ENCODE peak calls at places on chromosomes 16 and 17, in ten cellular contexts. J is activated T-helper 1 cell treated with Interleukin-2 at 50 U/mL for 16 hours; W is lung microvascular endothelial cell; O is activated naive CD4-positive, alpha-beta T cell treated with Interleukin-2 at 50 U/mL for 16 hours; Y is CMK; Q is mesothelial cell of epicardium; H is EL; Z is activated CD8-positive, alpha-beta memory T cell treated with anti-CD3 and anti-CD28 coated beads, Interleukin-2, amount 50 U/mL, for 48 hours; B is hypothalamus; M is small intestine. S is an unnamed sample.

GRCh38 chr17:41518789-41519449 is at the start of gene KRT15:
- DNase-seq in Q (no peak), O (no peak), Y (no peak), Z (no peak), W (no peak), B (peak; percentile 6), J (no peak), M (peak; percentile 35), H (peak; percentile 42), S (no peak)

GRCh38 chr17:50765454-50766221 is 1.7 kb downstream of the ANKRD40CL start:
- DNase-seq in M (peak; percentile 88), Q (no peak), W (no peak), B (no peak), O (no peak), J (no peak), Z (peak; percentile 40), H (no peak), Y (no peak), S (no peak)

GRCh38 chr17:81391964-81392908 is 3.0 kb upstream of the BAHCC1 start:
- DNase-seq in M (no peak), J (no peak), O (no peak), W (peak; percentile 28), Y (no peak), B (peak; percentile 62), Q (no peak), H (peak; percentile 35), Z (no peak), S (no peak)

GRCh38 chr17:40801157-40801556 is 1.4 kb upstream of the KRT28 start:
- DNase-seq in Y (no peak), H (no peak), W (no peak), Q (no peak), J (no peak), Z (no peak), M (no peak), O (no peak), B (no peak), S (no peak)

GRCh38 chr17:45225964-45226530 is 4.4 kb downstream of the FMNL1 start:
- DNase-seq in W (peak; percentile 56), Q (no peak), J (peak; percentile 94), M (peak; percentile 73), Y (peak; percentile 98), Z (peak; percentile 94), O (peak; percentile 95), B (peak; percentile 27), H (peak; percentile 44), S (peak; percentile 87)

GRCh38 chr16:77449208-77449607 is 14.4 kb upstream of the ADAMTS18 start:
- DNase-seq in J (no peak), W (no peak), B (no peak), Q (no peak), Y (no peak), H (no peak), Z (no peak), O (no peak), M (no peak), S (no peak)

GRCh38 chr16:3487521-3488410 is 7.5 kb downstream of the C16orf90 start:
- DNase-seq in W (peak; percentile 13), O (no peak), J (no peak), B (no peak), H (no peak), Q (no peak), M (no peak), Y (no peak), Z (no peak), S (no peak)

GRCh38 chr17:81821147-81821546 is 11.9 kb downstream of the MCRIP1 start:
- DNase-seq in M (no peak), B (no peak), Y (no peak), J (no peak), W (no peak), Z (no peak), Q (no peak), O (no peak), H (no peak), S (no peak)

GRCh38 chr17:41751288-41751687 is 16.8 kb upstream of the HAP1 start:
- DNase-seq in H (no peak), Y (no peak), Q (no peak), Z (no peak), O (no peak), B (no peak), W (no peak), M (no peak), J (no peak), S (no peak)

GRCh38 chr16:77844801-77845200 is 56.4 kb downstream of the VAT1L start:
- DNase-seq in H (no peak), Q (no peak), Y (no peak), M (no peak), J (no peak), B (no peak), O (no peak), W (no peak), Z (no peak), S (no peak)

GRCh38 chr16:85316321-85316919 is 204.1 kb upstream of the CIBAR2 start:
- DNase-seq in J (no peak), W (peak; percentile 67), M (peak; percentile 79), Q (no peak), O (peak; percentile 28), B (peak; percentile 40), Y (peak; percentile 89), Z (peak; percentile 81), H (peak; percentile 49), S (no peak)

GRCh38 chr17:2050871-2051387 is 4.0 kb upstream of the HIC1 start:
- DNase-seq in W (peak; percentile 54), Z (no peak), O (peak; percentile 24), H (peak; percentile 46), B (no peak), Y (no peak), J (no peak), M (no peak), Q (no peak), S (no peak)

GRCh38 chr17:65850486-65850885 is 289.0 kb upstream of the AXIN2 start:
- DNase-seq in Y (no peak), Q (no peak), Z (no peak), W (peak; percentile 61), J (no peak), H (peak; percentile 13), B (no peak), O (no peak), M (no peak), S (no peak)

GRCh38 chr17:49104511-49105074 is 28.0 kb upstream of the B4GALNT2 start:
- DNase-seq in Z (no peak), H (peak; percentile 75), Y (no peak), Q (no peak), W (no peak), M (no peak), O (no peak), B (no peak), J (no peak), S (no peak)

GRCh38 chr17:51260960-51261958 is 913 bp downstream of the UTP18 start:
- DNase-seq in Q (peak; percentile 59), W (no peak), Y (peak; percentile 48), O (peak; percentile 83), B (peak; percentile 62), M (peak; percentile 63), J (peak; percentile 73), Z (no peak), H (no peak), S (peak; percentile 70)

S was measured in T follicular helper cell.